ENCODE peak calls at places on chromosome 13, in four cellular contexts. One of them, this sample, is unnamed.

GRCh38 chr13:101416181-101417042 is at the start of gene NALCN:
- DNase-seq in activated CD4-positive, alpha-beta T cell treated with anti-CD3 and anti-CD28 coated beads for 24 hours: no peak
- DNase-seq in brain pericyte: no peak
- DNase-seq in testis: peak
- DNase-seq in this sample: peak

GRCh38 chr13:46831588-46832194 is 34.7 kb upstream of the ESD start:
- DNase-seq in brain pericyte: peak
- DNase-seq in testis: peak
- DNase-seq in activated CD4-positive, alpha-beta T cell treated with anti-CD3 and anti-CD28 coated beads for 24 hours: peak
- DNase-seq in this sample: no peak

GRCh38 chr13:81745391-81745790 is 1404.5 kb upstream of the SPRY2 start:
- DNase-seq in brain pericyte: no peak
- DNase-seq in testis: no peak
- DNase-seq in activated CD4-positive, alpha-beta T cell treated with anti-CD3 and anti-CD28 coated beads for 24 hours: no peak
- DNase-seq in this sample: peak

GRCh38 chr13:49298903-49299605 is 51.3 kb downstream of the CDADC1 start:
- DNase-seq in brain pericyte: no peak
- DNase-seq in testis: peak
- DNase-seq in activated CD4-positive, alpha-beta T cell treated with anti-CD3 and anti-CD28 coated beads for 24 hours: no peak
- DNase-seq in this sample: no peak

GRCh38 chr13:42478531-42479156 is 95.3 kb upstream of the TNFSF11 start:
- DNase-seq in brain pericyte: no peak
- DNase-seq in testis: no peak
- DNase-seq in activated CD4-positive, alpha-beta T cell treated with anti-CD3 and anti-CD28 coated beads for 24 hours: no peak
- DNase-seq in this sample: no peak

GRCh38 chr13:46593403-46593802 is 40.4 kb downstream of the LRCH1 start:
- DNase-seq in brain pericyte: no peak
- DNase-seq in activated CD4-positive, alpha-beta T cell treated with anti-CD3 and anti-CD28 coated beads for 24 hours: peak
- DNase-seq in testis: no peak
- DNase-seq in this sample: no peak

GRCh38 chr13:33321686-33322473 is 36.3 kb upstream of the STARD13 start:
- DNase-seq in brain pericyte: no peak
- DNase-seq in testis: no peak
- DNase-seq in activated CD4-positive, alpha-beta T cell treated with anti-CD3 and anti-CD28 coated beads for 24 hours: no peak
- DNase-seq in this sample: no peak

GRCh38 chr13:110777251-110777820 is 63.8 kb downstream of the ING1 start:
- DNase-seq in brain pericyte: no peak
- DNase-seq in activated CD4-positive, alpha-beta T cell treated with anti-CD3 and anti-CD28 coated beads for 24 hours: no peak
- DNase-seq in testis: no peak
- DNase-seq in this sample: no peak

GRCh38 chr13:98340026-98340425 is 163.0 kb upstream of the RNF113B start:
- DNase-seq in activated CD4-positive, alpha-beta T cell treated with anti-CD3 and anti-CD28 coated beads for 24 hours: no peak
- DNase-seq in brain pericyte: no peak
- DNase-seq in testis: no peak
- DNase-seq in this sample: no peak

This sample was measured in NCI-H1436.